ENCODE peak calls at places on chromosomes 11 and 22, in nine cellular contexts. V is stomach, F is fibroblast of pulmonary artery, N is suprapubic skin, L is neural progenitor cell, Q is brain microvascular endothelial cell, K is A549, E is tibial nerve, P is gastrocnemius medialis. B is an unnamed sample.

GRCh38 chr11:44112083-44112865 is 16.8 kb downstream of the EXT2 start:
- DNase-seq in V (no peak), F (peak), N (no peak), L (no peak), Q (peak), K (no peak), E (no peak), P (peak), B (no peak)

GRCh38 chr22:32752868-32753520 is 48.5 kb upstream of the TIMP3 start:
- DNase-seq in V (no peak), F (peak), N (no peak), L (no peak), Q (peak), K (no peak), E (no peak), P (no peak), B (peak)

GRCh38 chr22:30245985-30246901 is at the start of gene LIF:
- DNase-seq in V (no peak), F (peak), N (no peak), L (peak), Q (peak), K (no peak), E (no peak), P (no peak), B (peak)

GRCh38 chr22:50672471-50673230 is at the start of gene SHANK3:
- DNase-seq in V (no peak), F (no peak), N (peak), L (no peak), Q (no peak), K (no peak), E (no peak), P (peak), B (no peak)

GRCh38 chr11:112613051-112613972 is 347.9 kb upstream of the NCAM1 start:
- DNase-seq in V (no peak), F (peak), N (no peak), L (no peak), Q (peak), K (no peak), E (no peak), P (no peak), B (no peak)

GRCh38 chr11:2811206-2812091 is 74.1 kb downstream of the CDKN1C start:
- DNase-seq in V (no peak), F (no peak), N (no peak), L (no peak), Q (no peak), K (no peak), E (no peak), P (no peak), B (no peak)

GRCh38 chr22:38859581-38860290 is 12.3 kb downstream of the CBX6 start:
- DNase-seq in V (no peak), F (no peak), N (no peak), L (no peak), Q (no peak), K (no peak), E (no peak), P (no peak), B (no peak)

GRCh38 chr11:18145837-18146236 is 13.5 kb downstream of the MRGPRX3 start:
- DNase-seq in V (no peak), F (no peak), N (no peak), L (no peak), Q (no peak), K (no peak), E (no peak), P (no peak), B (no peak)

GRCh38 chr22:50186181-50186731 is 543 bp downstream of the TRABD start:
- DNase-seq in V (no peak), F (no peak), N (no peak), L (peak), Q (no peak), K (no peak), E (no peak), P (no peak), B (no peak)

GRCh38 chr11:134071306-134071705 is 2.4 kb downstream of the JAM3 start:
- DNase-seq in V (no peak), F (no peak), N (no peak), L (no peak), Q (no peak), K (no peak), E (no peak), P (no peak), B (no peak)

GRCh38 chr11:57885298-57886035 is 123.9 kb downstream of the CTNND1 start:
- DNase-seq in V (no peak), F (peak), N (no peak), L (peak), Q (peak), K (peak), E (no peak), P (no peak), B (no peak)

GRCh38 chr11:70582886-70583641 is 184.7 kb downstream of the CTTN start:
- DNase-seq in V (no peak), F (no peak), N (peak), L (no peak), Q (no peak), K (no peak), E (no peak), P (no peak), B (no peak)

GRCh38 chr11:78344676-78345075 is 72.9 kb downstream of the GAB2 start:
- DNase-seq in V (no peak), F (no peak), N (no peak), L (no peak), Q (no peak), K (no peak), E (no peak), P (no peak), B (no peak)

GRCh38 chr22:38707346-38707745 is 1.6 kb downstream of the GTPBP1 start:
- DNase-seq in V (no peak), F (peak), N (no peak), L (no peak), Q (no peak), K (peak), E (no peak), P (peak), B (no peak)

GRCh38 chr11:44747339-44747738 is 20.6 kb downstream of the TSPAN18 start:
- DNase-seq in V (no peak), F (no peak), N (no peak), L (no peak), Q (no peak), K (no peak), E (no peak), P (no peak), B (no peak)

GRCh38 chr11:70334351-70334995 is 63.9 kb upstream of the CTTN start:
- DNase-seq in V (no peak), F (no peak), N (no peak), L (no peak), Q (no peak), K (no peak), E (no peak), P (no peak), B (no peak)

GRCh38 chr11:68525930-68526329 is 65.4 kb downstream of the PPP6R3 start:
- DNase-seq in V (no peak), F (peak), N (no peak), L (no peak), Q (peak), K (no peak), E (no peak), P (no peak), B (no peak)

GRCh38 chr11:2779981-2780849 is 80.4 kb upstream of the KCNQ1OT1 start:
- DNase-seq in V (peak), F (no peak), N (peak), L (no peak), Q (no peak), K (no peak), E (peak), P (peak), B (no peak)

GRCh38 chr22:47616396-47617020 is 854.1 kb downstream of the TBC1D22A start:
- DNase-seq in V (peak), F (no peak), N (peak), L (no peak), Q (no peak), K (no peak), E (no peak), P (no peak), B (no peak)

GRCh38 chr11:30435488-30435887 is 112.6 kb downstream of the ARL14EP start:
- DNase-seq in V (no peak), F (no peak), N (no peak), L (no peak), Q (no peak), K (no peak), E (no peak), P (no peak), B (no peak)

GRCh38 chr22:33811208-33811607 is 109.1 kb downstream of the LARGE1 start:
- DNase-seq in V (no peak), F (no peak), N (no peak), L (no peak), Q (no peak), K (no peak), E (no peak), P (no peak), B (no peak)

GRCh38 chr11:35907648-35908431 is 36.0 kb upstream of the LDLRAD3 start:
- DNase-seq in V (no peak), F (peak), N (peak), L (no peak), Q (peak), K (peak), E (no peak), P (peak), B (no peak)

GRCh38 chr11:65445101-65445603 is 22.6 kb downstream of the NEAT1 start:
- DNase-seq in V (no peak), F (peak), N (no peak), L (no peak), Q (peak), K (no peak), E (no peak), P (no peak), B (no peak)

GRCh38 chr22:31439805-31440204 is 40.4 kb downstream of the DRG1 start:
- DNase-seq in V (no peak), F (no peak), N (no peak), L (no peak), Q (no peak), K (no peak), E (no peak), P (no peak), B (no peak)

GRCh38 chr11:32062540-32062939 is 28.3 kb upstream of the RCN1 start:
- DNase-seq in V (no peak), F (no peak), N (no peak), L (no peak), Q (no peak), K (no peak), E (no peak), P (no peak), B (no peak)

GRCh38 chr22:38417252-38418060 is 37.5 kb downstream of the KCNJ4 start:
- DNase-seq in V (peak), F (no peak), N (peak), L (no peak), Q (no peak), K (no peak), E (no peak), P (no peak), B (no peak)

GRCh38 chr11:46497498-46497897 is 96.3 kb downstream of the AMBRA1 start:
- DNase-seq in V (no peak), F (no peak), N (no peak), L (no peak), Q (no peak), K (no peak), E (no peak), P (no peak), B (no peak)

GRCh38 chr11:78039919-78040671 is 17.0 kb upstream of the KCTD14 start:
- DNase-seq in V (peak), F (peak), N (peak), L (no peak), Q (peak), K (peak), E (peak), P (no peak), B (peak)

GRCh38 chr11:76831911-76832310 is 28.8 kb upstream of the ACER3 start:
- DNase-seq in V (no peak), F (no peak), N (no peak), L (no peak), Q (no peak), K (no peak), E (no peak), P (no peak), B (no peak)

GRCh38 chr11:86773009-86773408 is 27.3 kb upstream of the PRSS23 start:
- DNase-seq in V (no peak), F (no peak), N (no peak), L (no peak), Q (no peak), K (no peak), E (no peak), P (no peak), B (no peak)

GRCh38 chr11:945986-946385 is 20.3 kb downstream of the AP2A2 start:
- DNase-seq in V (no peak), F (peak), N (no peak), L (peak), Q (no peak), K (peak), E (no peak), P (no peak), B (no peak)

GRCh38 chr11:61516191-61516590 is 7.6 kb downstream of the LRRC10B start:
- DNase-seq in V (no peak), F (no peak), N (no peak), L (peak), Q (no peak), K (no peak), E (no peak), P (no peak), B (no peak)

GRCh38 chr11:95138448-95138847 is 48.8 kb downstream of the ENDOD1 start:
- DNase-seq in V (no peak), F (no peak), N (no peak), L (no peak), Q (no peak), K (no peak), E (no peak), P (no peak), B (no peak)
- TF ChIP-seq CTCF in V (no peak), F (peak), N (no peak), L (peak), Q (peak), K (no peak), E (peak), P (peak), B (peak)

GRCh38 chr11:116851631-116852030 is 14.2 kb upstream of the APOA1 start:
- DNase-seq in V (no peak), F (peak), N (no peak), L (no peak), Q (no peak), K (no peak), E (no peak), P (no peak), B (no peak)
- H3K4me3 ChIP-seq in V (no peak), F (no peak), N (no peak), L (no peak), Q (no peak), K (no peak), E (no peak), P (no peak), B (no peak)

GRCh38 chr22:22410677-22411076 is 97.9 kb downstream of the ZNF280B start:
- DNase-seq in V (no peak), F (no peak), N (no peak), L (no peak), Q (no peak), K (no peak), E (no peak), P (no peak), B (no peak)

GRCh38 chr22:22408269-22408668 is 100.3 kb downstream of the ZNF280B start:
- DNase-seq in V (no peak), F (no peak), N (no peak), L (no peak), Q (no peak), K (no peak), E (no peak), P (no peak), B (no peak)

GRCh38 chr22:22407061-22407460 is 101.5 kb downstream of the ZNF280B start:
- DNase-seq in V (no peak), F (no peak), N (no peak), L (no peak), Q (no peak), K (no peak), E (no peak), P (no peak), B (no peak)

GRCh38 chr22:22410121-22410520 is 98.4 kb downstream of the ZNF280B start:
- DNase-seq in V (no peak), F (no peak), N (no peak), L (no peak), Q (no peak), K (no peak), E (peak), P (peak), B (no peak)

GRCh38 chr22:22408731-22409696 is 99.5 kb downstream of the ZNF280B start:
- DNase-seq in V (no peak), F (peak), N (no peak), L (peak), Q (peak), K (peak), E (no peak), P (no peak), B (no peak)
- TF ChIP-seq CTCF in V (no peak), F (peak), N (no peak), L (peak), Q (peak), K (peak), E (peak), P (no peak), B (peak)

GRCh38 chr22:46070215-46070721 is 80.1 kb upstream of the PPARA start:
- DNase-seq in V (peak), F (peak), N (peak), L (peak), Q (no peak), K (peak), E (peak), P (no peak), B (no peak)
- H3K4me3 ChIP-seq in V (peak), F (peak), N (peak), L (peak), Q (peak), K (peak), E (peak), P (peak), B (peak)

DNA sequence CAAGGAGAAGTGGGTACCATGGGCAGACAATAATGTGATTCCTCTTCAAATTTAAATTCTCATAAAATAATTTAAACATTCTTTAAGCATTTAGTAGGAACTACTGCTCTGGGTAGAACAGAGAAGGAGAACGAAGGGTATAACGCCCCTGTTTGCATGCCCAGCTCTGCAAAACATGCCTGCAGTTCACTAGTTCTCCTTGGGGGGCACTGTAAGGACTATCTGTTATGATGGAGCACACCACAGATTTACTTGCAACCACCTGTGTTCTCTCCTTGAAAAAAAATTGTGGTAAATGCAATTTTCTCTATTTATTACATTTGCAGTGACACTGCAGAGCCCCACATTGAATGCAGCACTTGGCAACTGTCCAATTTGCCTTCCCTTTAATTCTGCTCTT is 100.3 kb downstream of the GUCY1A2 start:
- DNase-seq in V (no peak), F (peak), N (no peak), L (peak), Q (no peak), K (no peak), E (no peak), P (no peak), B (no peak)
- TF ChIP-seq CTCF in V (no peak), F (peak), N (no peak), L (peak), Q (peak), K (no peak), E (no peak), P (no peak), B (peak)